ENCODE peak calls at places on chromosomes 5 and 9, in eight cellular contexts. H is colonic mucosa; K is neuronal stem cell; Z is CD4-positive, CD25-positive, alpha-beta regulatory T cell; V is CD4-positive, alpha-beta memory T cell; A is CD8-positive, alpha-beta memory T cell; Q is lower lobe of right lung; W is uterus. Y is an unnamed sample. For H3K4me1, the result is how much of the 10 kb centered on the place peaks cover.

GRCh38 chr9:114244570-114244969 is 78.3 kb upstream of the ORM1 start:
- DNase-seq in H (no peak), K (no peak), Z (no peak), V (no peak), A (no peak), Q (no peak), W (no peak), Y (no peak)

GRCh38 chr9:82488702-82489578 is 500.4 kb downstream of the SPATA31D1 start:
- DNase-seq in H (no peak), K (no peak), Z (no peak), V (no peak), A (no peak), Q (no peak), W (no peak), Y (peak)

GRCh38 chr5:11062379-11062778 is 301.3 kb upstream of the DAP start:
- DNase-seq in H (no peak), K (no peak), Z (no peak), V (no peak), A (no peak), Q (no peak), W (no peak), Y (no peak)

GRCh38 chr5:7261049-7261448 is 134.9 kb upstream of the ADCY2 start:
- DNase-seq in H (peak), K (peak), Z (no peak), V (no peak), A (no peak), Q (no peak), W (no peak), Y (no peak)

GRCh38 chr5:152912924-152913323 is 507.8 kb upstream of the NMUR2 start:
- DNase-seq in H (no peak), K (no peak), Z (no peak), V (no peak), A (no peak), Q (no peak), W (no peak), Y (no peak)

GRCh38 chr5:61401726-61402125 is 69.7 kb downstream of the ZSWIM6 start:
- DNase-seq in H (no peak), K (no peak), Z (no peak), V (no peak), A (no peak), Q (no peak), W (no peak), Y (no peak)

GRCh38 chr5:149223081-149223848 is 48.4 kb upstream of the AFAP1L1 start:
- DNase-seq in H (no peak), K (no peak), Z (no peak), V (no peak), A (no peak), Q (no peak), W (no peak), Y (no peak)

GRCh38 chr5:16992006-16992405 is 55.9 kb upstream of the MYO10 start:
- DNase-seq in H (no peak), K (no peak), Z (no peak), V (no peak), A (no peak), Q (no peak), W (no peak), Y (no peak)

GRCh38 chr9:21836437-21837161 is 34.2 kb downstream of the MTAP start:
- DNase-seq in H (no peak), K (no peak), Z (no peak), V (no peak), A (no peak), Q (no peak), W (no peak), Y (no peak)

GRCh38 chr5:138870611-138871010 is 4.5 kb downstream of the LRRTM2 start:
- DNase-seq in H (no peak), K (peak), Z (no peak), V (no peak), A (no peak), Q (no peak), W (no peak), Y (no peak)

GRCh38 chr9:107587175-107587963 is 97.8 kb upstream of the KLF4 start:
- DNase-seq in H (peak), K (no peak), Z (no peak), V (no peak), A (no peak), Q (peak), W (no peak), Y (peak)

GRCh38 chr5:107157811-107158210 is 512.9 kb downstream of the EFNA5 start:
- DNase-seq in H (no peak), K (no peak), Z (no peak), V (no peak), A (no peak), Q (no peak), W (no peak), Y (no peak)

GRCh38 chr5:10509593-10509992 is 54.3 kb upstream of the ANKRD33B start:
- DNase-seq in H (no peak), K (no peak), Z (no peak), V (no peak), A (no peak), Q (no peak), W (no peak), Y (no peak)

GRCh38 chr9:136728548-136729123 is 14.1 kb downstream of the LCN10 start:
- DNase-seq in H (no peak), K (no peak), Z (no peak), V (no peak), A (no peak), Q (peak), W (no peak), Y (no peak)

GRCh38 chr5:107553063-107553676 is 117.6 kb downstream of the EFNA5 start:
- DNase-seq in H (no peak), K (no peak), Z (no peak), V (no peak), A (no peak), Q (no peak), W (no peak), Y (no peak)

GRCh38 chr5:62585751-62586150 is 7.1 kb downstream of the LRRC70 start:
- DNase-seq in H (no peak), K (no peak), Z (no peak), V (no peak), A (no peak), Q (no peak), W (no peak), Y (no peak)

GRCh38 chr5:91074615-91075014 is 308.5 kb downstream of the ARRDC3 start:
- DNase-seq in H (no peak), K (no peak), Z (no peak), V (no peak), A (no peak), Q (no peak), W (no peak), Y (no peak)

GRCh38 chr5:177526791-177527190 is 10.0 kb upstream of the DDX41 start:
- DNase-seq in H (no peak), K (no peak), Z (no peak), V (no peak), A (no peak), Q (no peak), W (no peak), Y (no peak)

GRCh38 chr5:43802119-43802518 is 199.1 kb downstream of the NNT start:
- DNase-seq in H (no peak), K (no peak), Z (no peak), V (no peak), A (no peak), Q (no peak), W (no peak), Y (no peak)

GRCh38 chr9:117523531-117524153 is 108.8 kb upstream of the ASTN2 start:
- DNase-seq in H (no peak), K (no peak), Z (no peak), V (no peak), A (no peak), Q (no peak), W (no peak), Y (no peak)

GRCh38 chr5:6482735-6483134 is 34.1 kb downstream of the UBE2QL1 start:
- DNase-seq in H (no peak), K (no peak), Z (no peak), V (no peak), A (no peak), Q (no peak), W (no peak), Y (peak)

GRCh38 chr5:155834271-155834975 is 492.5 kb upstream of the SGCD start:
- DNase-seq in H (no peak), K (no peak), Z (no peak), V (no peak), A (no peak), Q (no peak), W (no peak), Y (no peak)

GRCh38 chr5:38994329-38994927 is 79.8 kb downstream of the RICTOR start:
- DNase-seq in H (peak), K (peak), Z (peak), V (peak), A (peak), Q (no peak), W (no peak), Y (no peak)

GRCh38 chr5:110054240-110054639 is 364.5 kb downstream of the MAN2A1 start:
- DNase-seq in H (peak), K (no peak), Z (peak), V (peak), A (peak), Q (no peak), W (no peak), Y (peak)

GRCh38 chr5:33975846-33976245 is 8.6 kb downstream of the SLC45A2 start:
- DNase-seq in H (no peak), K (no peak), Z (no peak), V (no peak), A (no peak), Q (no peak), W (no peak), Y (no peak)

GRCh38 chr9:121599872-121600585 is 51.4 kb upstream of the DAB2IP start:
- DNase-seq in H (no peak), K (no peak), Z (no peak), V (no peak), A (no peak), Q (no peak), W (no peak), Y (no peak)

GRCh38 chr9:128153947-128154695 is 4.9 kb downstream of the LCN2 start:
- DNase-seq in H (no peak), K (no peak), Z (no peak), V (no peak), A (no peak), Q (peak), W (no peak), Y (no peak)

GRCh38 chr5:105616599-105616998 is 2054.0 kb upstream of the NUDT12 start:
- DNase-seq in H (no peak), K (no peak), Z (no peak), V (no peak), A (no peak), Q (no peak), W (no peak), Y (no peak)

GRCh38 chr5:61933787-61934626 is 372.0 kb upstream of the KIF2A start:
- DNase-seq in H (peak), K (peak), Z (no peak), V (no peak), A (no peak), Q (no peak), W (no peak), Y (peak)

GRCh38 chr5:143759368-143760136 is 52.4 kb upstream of the HMHB1 start:
- DNase-seq in H (no peak), K (no peak), Z (no peak), V (no peak), A (no peak), Q (no peak), W (no peak), Y (no peak)

GRCh38 chr9:131277673-131278420 is 1.5 kb upstream of the FAM78A start:
- DNase-seq in H (peak), K (peak), Z (peak), V (peak), A (peak), Q (peak), W (peak), Y (peak)

GRCh38 chr5:93189707-93190120 is 391.3 kb downstream of the NR2F1-AS1 start:
- DNase-seq in H (no peak), K (no peak), Z (no peak), V (no peak), A (no peak), Q (no peak), W (no peak), Y (no peak)

GRCh38 chr5:157252741-157253465 is 13.0 kb upstream of the CYFIP2 start:
- DNase-seq in H (no peak), K (no peak), Z (peak), V (peak), A (peak), Q (no peak), W (no peak), Y (no peak)

GRCh38 chr9:138052322-138052615 is 174.7 kb downstream of the CACNA1B start:
- DNase-seq in H (no peak), K (no peak), Z (no peak), V (no peak), A (no peak), Q (no peak), W (no peak), Y (peak)

GRCh38 chr5:158054388-158055092 is 195.6 kb upstream of the CLINT1 start:
- DNase-seq in H (no peak), K (no peak), Z (no peak), V (no peak), A (no peak), Q (no peak), W (no peak), Y (no peak)

GRCh38 chr5:73751254-73751914 is 125.4 kb downstream of the ARHGEF28 start:
- DNase-seq in H (no peak), K (no peak), Z (no peak), V (no peak), A (no peak), Q (no peak), W (no peak), Y (no peak)

GRCh38 chr9:81874926-81875325 is 53.3 kb upstream of the SPATA31D4 start:
- DNase-seq in H (peak), K (no peak), Z (no peak), V (no peak), A (no peak), Q (no peak), W (no peak), Y (no peak)

GRCh38 chr5:14161825-14162556 is 18.8 kb downstream of the TRIO start:
- DNase-seq in H (no peak), K (no peak), Z (no peak), V (no peak), A (no peak), Q (no peak), W (no peak), Y (no peak)

GRCh38 chr9:72863456-72864094 is 89.3 kb downstream of the ALDH1A1 start:
- DNase-seq in H (no peak), K (no peak), Z (no peak), V (no peak), A (no peak), Q (no peak), W (no peak), Y (no peak)

DNA sequence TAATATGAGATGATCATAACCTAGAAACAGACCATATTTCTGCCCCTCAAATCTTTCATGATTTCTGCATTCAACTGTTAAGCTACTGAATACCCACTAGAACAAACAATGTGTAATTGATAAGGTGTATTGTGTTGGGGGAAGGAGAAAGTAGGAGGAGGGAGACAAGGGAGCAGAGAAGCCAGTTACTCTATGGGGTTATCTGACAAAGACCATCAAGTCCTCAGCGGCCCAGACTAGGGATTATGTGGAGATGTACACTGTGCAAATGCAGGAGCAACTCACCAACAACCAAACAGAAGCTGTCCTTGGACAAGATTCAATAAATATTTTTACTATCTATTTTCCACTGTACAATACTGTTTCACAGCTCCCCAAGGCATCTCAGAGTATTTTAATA is 2.7 kb downstream of the NRG2 start:
- DNase-seq in H (no peak), K (no peak), Z (no peak), V (no peak), A (no peak), Q (no peak), W (no peak), Y (no peak)
- H3K4me1 ChIP-seq in H (under half), K (under half), Z (under half), V (under half), A (under half), Q (under half), W (under half), Y (under half)

GRCh38 chr9:100671811-100672305 is 94.0 kb downstream of the CAVIN4 start:
- DNase-seq in H (no peak), K (no peak), Z (no peak), V (no peak), A (no peak), Q (no peak), W (no peak), Y (no peak)

GRCh38 chr9:100674419-100675122 is 96.7 kb downstream of the CAVIN4 start:
- DNase-seq in H (no peak), K (no peak), Z (no peak), V (no peak), A (no peak), Q (no peak), W (no peak), Y (no peak)

GRCh38 chr9:100669968-100670367 is 92.1 kb downstream of the CAVIN4 start:
- DNase-seq in H (no peak), K (no peak), Z (no peak), V (no peak), A (no peak), Q (no peak), W (no peak), Y (no peak)

GRCh38 chr9:100670719-100671118 is 92.8 kb downstream of the CAVIN4 start:
- DNase-seq in H (no peak), K (no peak), Z (no peak), V (no peak), A (no peak), Q (no peak), W (no peak), Y (no peak)

DNA sequence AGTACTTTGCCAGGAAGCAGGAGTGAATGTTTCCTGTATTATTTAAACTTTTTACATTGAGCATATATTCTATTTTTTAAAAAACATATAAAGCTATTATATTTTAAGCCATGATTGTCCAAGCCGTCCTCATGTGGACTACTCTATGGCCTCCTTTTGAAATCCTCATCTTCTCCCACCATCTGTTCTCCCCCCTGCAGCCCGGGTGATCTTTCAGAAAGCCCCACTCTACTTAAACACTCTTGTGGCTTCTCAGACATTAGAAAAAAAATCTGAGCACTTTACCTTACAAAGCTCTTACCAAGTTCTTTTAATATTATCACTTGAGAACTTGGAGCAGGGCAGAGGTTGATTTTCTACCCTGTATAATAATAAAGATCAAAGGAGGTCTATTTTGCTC is 95.4 kb downstream of the CAVIN4 start:
- DNase-seq in H (no peak), K (no peak), Z (no peak), V (no peak), A (no peak), Q (no peak), W (no peak), Y (no peak)
- H3K27ac ChIP-seq in H (no peak), K (no peak), Z (no peak), V (no peak), A (no peak), Q (no peak), W (no peak), Y (no peak)

DNA sequence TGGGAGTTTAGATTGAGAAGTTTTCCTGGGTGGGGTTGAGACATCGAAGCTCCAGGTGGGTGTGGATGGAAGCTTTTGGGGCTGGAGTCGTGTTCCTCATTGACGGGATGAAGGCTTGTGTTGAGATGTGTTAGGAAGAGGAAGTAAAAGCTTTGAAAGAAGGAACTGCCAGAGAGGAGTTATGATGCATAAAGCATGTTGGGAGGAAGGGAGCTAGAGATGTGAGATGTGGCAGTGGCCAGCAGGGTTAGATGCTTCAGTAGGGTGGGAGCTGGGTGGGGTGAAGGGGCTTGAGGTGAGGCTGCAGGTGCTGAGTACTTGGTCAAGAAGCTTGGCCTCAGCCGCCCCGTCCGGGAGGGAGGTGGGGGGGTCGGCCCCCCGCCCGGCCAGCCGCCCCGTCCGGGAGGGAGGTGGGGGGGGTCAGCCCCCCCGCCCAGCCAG is 56.7 kb downstream of the HSPA4 start:
- DNase-seq in H (no peak), K (no peak), Z (no peak), V (no peak), A (no peak), Q (no peak), W (no peak), Y (no peak)
- H3K4me1 ChIP-seq in H (under half), K (under half), Z (under half), V (under half), A (under half), Q (under half), W (under half), Y (under half)

GRCh38 chr5:102863764-102864560 is 108.9 kb downstream of the PAM start:
- DNase-seq in H (no peak), K (no peak), Z (no peak), V (no peak), A (no peak), Q (no peak), W (no peak), Y (no peak)
- H3K27ac ChIP-seq in H (no peak), K (no peak), Z (no peak), V (no peak), A (no peak), Q (no peak), W (peak), Y (peak)

GRCh38 chr5:174336479-174336878 is 291.0 kb downstream of the NSG2 start:
- DNase-seq in H (no peak), K (no peak), Z (no peak), V (no peak), A (no peak), Q (no peak), W (no peak), Y (no peak)
- H3K4me1 ChIP-seq in H (under half), K (under half), Z (under half), V (under half), A (under half), Q (under half), W (under half), Y (under half)

GRCh38 chr9:88536951-88537742 is 2.2 kb downstream of the NXNL2 start:
- DNase-seq in H (no peak), K (no peak), Z (no peak), V (no peak), A (no peak), Q (no peak), W (peak), Y (no peak)

GRCh38 chr9:88534456-88535225 is at the start of gene NXNL2:
- DNase-seq in H (peak), K (peak), Z (no peak), V (no peak), A (no peak), Q (peak), W (peak), Y (peak)

GRCh38 chr9:88533951-88534455 is 975 bp upstream of the NXNL2 start:
- DNase-seq in H (peak), K (peak), Z (no peak), V (no peak), A (no peak), Q (peak), W (peak), Y (peak)

GRCh38 chr9:88535932-88536324 is 950 bp downstream of the NXNL2 start:
- DNase-seq in H (no peak), K (no peak), Z (no peak), V (no peak), A (no peak), Q (no peak), W (peak), Y (no peak)

GRCh38 chr9:88535226-88535931 is 401 bp downstream of the NXNL2 start:
- DNase-seq in H (peak), K (no peak), Z (no peak), V (no peak), A (no peak), Q (no peak), W (peak), Y (peak)
- H3K27ac ChIP-seq in H (no peak), K (no peak), Z (no peak), V (no peak), A (no peak), Q (peak), W (peak), Y (peak)